ENCODE peak calls at places on chromosomes 2 and 18, in six cellular contexts. One of them, this sample, is unnamed.

GRCh38 chr2:167293172-167293781 is 405.0 kb downstream of the XIRP2 start:
- DNase-seq in NCI-H2029: no peak
- DNase-seq in mucosa of gallbladder: no peak
- DNase-seq in OCI-LY7: no peak
- DNase-seq in LoVo: no peak
- DNase-seq in SHP77: no peak
- DNase-seq in this sample: no peak

GRCh38 chr2:48227617-48228344 is 302.2 kb upstream of the STON1 start:
- DNase-seq in NCI-H2029: no peak
- DNase-seq in mucosa of gallbladder: no peak
- DNase-seq in OCI-LY7: no peak
- DNase-seq in LoVo: no peak
- DNase-seq in SHP77: no peak
- DNase-seq in this sample: no peak

GRCh38 chr2:171479154-171479814 is 43.0 kb upstream of the CYBRD1 start:
- DNase-seq in NCI-H2029: no peak
- DNase-seq in mucosa of gallbladder: no peak
- DNase-seq in OCI-LY7: no peak
- DNase-seq in LoVo: no peak
- DNase-seq in SHP77: no peak
- DNase-seq in this sample: no peak

GRCh38 chr2:176885661-176886060 is 326.9 kb upstream of the HNRNPA3 start:
- DNase-seq in NCI-H2029: no peak
- DNase-seq in mucosa of gallbladder: no peak
- DNase-seq in OCI-LY7: no peak
- DNase-seq in LoVo: no peak
- DNase-seq in SHP77: no peak
- DNase-seq in this sample: no peak

GRCh38 chr2:43429366-43429765 is 166.5 kb downstream of the THADA start:
- DNase-seq in NCI-H2029: no peak
- DNase-seq in mucosa of gallbladder: no peak
- DNase-seq in OCI-LY7: no peak
- DNase-seq in LoVo: no peak
- DNase-seq in SHP77: no peak
- DNase-seq in this sample: no peak

GRCh38 chr18:79387214-79387613 is 8.5 kb upstream of the NFATC1 start:
- DNase-seq in NCI-H2029: no peak
- DNase-seq in mucosa of gallbladder: no peak
- DNase-seq in OCI-LY7: no peak
- DNase-seq in LoVo: no peak
- DNase-seq in SHP77: no peak
- DNase-seq in this sample: no peak

GRCh38 chr2:241068942-241069810 is 32.9 kb downstream of the MTERF4 start:
- DNase-seq in NCI-H2029: no peak
- DNase-seq in mucosa of gallbladder: no peak
- DNase-seq in OCI-LY7: no peak
- DNase-seq in LoVo: no peak
- DNase-seq in SHP77: no peak
- DNase-seq in this sample: no peak

GRCh38 chr2:128654404-128654803 is 335.7 kb upstream of the HS6ST1 start:
- DNase-seq in NCI-H2029: no peak
- DNase-seq in mucosa of gallbladder: peak; percentile 12
- DNase-seq in OCI-LY7: peak; percentile 53
- DNase-seq in LoVo: no peak
- DNase-seq in SHP77: no peak
- DNase-seq in this sample: no peak

GRCh38 chr2:38709515-38710194 is 41.5 kb downstream of the SRSF7 start:
- DNase-seq in NCI-H2029: no peak
- DNase-seq in mucosa of gallbladder: no peak
- DNase-seq in OCI-LY7: peak; percentile 48
- DNase-seq in LoVo: no peak
- DNase-seq in SHP77: no peak
- DNase-seq in this sample: no peak

GRCh38 chr2:162688403-162688802 is 150.2 kb downstream of the KCNH7 start:
- DNase-seq in NCI-H2029: no peak
- DNase-seq in mucosa of gallbladder: no peak
- DNase-seq in OCI-LY7: no peak
- DNase-seq in LoVo: no peak
- DNase-seq in SHP77: no peak
- DNase-seq in this sample: no peak

GRCh38 chr2:106053116-106053515 is 141.0 kb downstream of the UXS1 start:
- DNase-seq in NCI-H2029: no peak
- DNase-seq in mucosa of gallbladder: no peak
- DNase-seq in OCI-LY7: no peak
- DNase-seq in LoVo: peak; percentile 53
- DNase-seq in SHP77: no peak
- DNase-seq in this sample: no peak

GRCh38 chr18:33052886-33053285 is 280.1 kb upstream of the KLHL14 start:
- DNase-seq in NCI-H2029: no peak
- DNase-seq in mucosa of gallbladder: no peak
- DNase-seq in OCI-LY7: no peak
- DNase-seq in LoVo: no peak
- DNase-seq in SHP77: no peak
- DNase-seq in this sample: no peak

GRCh38 chr18:74608681-74609080 is 11.0 kb downstream of the ZNF407 start:
- DNase-seq in NCI-H2029: no peak
- DNase-seq in mucosa of gallbladder: no peak
- DNase-seq in OCI-LY7: no peak
- DNase-seq in LoVo: no peak
- DNase-seq in SHP77: no peak
- DNase-seq in this sample: no peak

GRCh38 chr2:212540356-212540755 is 1.8 kb upstream of the ERBB4 start:
- DNase-seq in NCI-H2029: no peak
- DNase-seq in mucosa of gallbladder: no peak
- DNase-seq in OCI-LY7: no peak
- DNase-seq in LoVo: no peak
- DNase-seq in SHP77: no peak
- DNase-seq in this sample: no peak

GRCh38 chr2:71614976-71615768 is 161.8 kb downstream of the DYSF start:
- DNase-seq in NCI-H2029: no peak
- DNase-seq in mucosa of gallbladder: peak; percentile 77
- DNase-seq in OCI-LY7: no peak
- DNase-seq in LoVo: no peak
- DNase-seq in SHP77: no peak
- DNase-seq in this sample: no peak

GRCh38 chr2:3127710-3128109 is 249.9 kb downstream of the EIPR1 start:
- DNase-seq in NCI-H2029: no peak
- DNase-seq in mucosa of gallbladder: no peak
- DNase-seq in OCI-LY7: peak; percentile 48
- DNase-seq in LoVo: no peak
- DNase-seq in SHP77: peak; percentile 75
- DNase-seq in this sample: no peak

GRCh38 chr2:162524192-162524591 is 180.3 kb downstream of the GCA start:
- DNase-seq in NCI-H2029: peak; percentile 4
- DNase-seq in mucosa of gallbladder: no peak
- DNase-seq in OCI-LY7: no peak
- DNase-seq in LoVo: no peak
- DNase-seq in SHP77: peak; percentile 53
- DNase-seq in this sample: no peak

GRCh38 chr2:235666240-235666781 is 172.5 kb downstream of the AGAP1 start:
- DNase-seq in NCI-H2029: peak; percentile 49
- DNase-seq in mucosa of gallbladder: peak; percentile 58
- DNase-seq in OCI-LY7: no peak
- DNase-seq in LoVo: peak; percentile 50
- DNase-seq in SHP77: peak; percentile 59
- DNase-seq in this sample: no peak

GRCh38 chr2:216695401-216695821 is at the start of gene IGFBP5:
- DNase-seq in NCI-H2029: peak; percentile 83
- DNase-seq in mucosa of gallbladder: peak; percentile 79
- DNase-seq in OCI-LY7: no peak
- DNase-seq in LoVo: peak; percentile 12
- DNase-seq in SHP77: peak; percentile 90
- DNase-seq in this sample: peak; percentile 89

GRCh38 chr18:28793911-28794310 is 617.0 kb upstream of the CDH2 start:
- DNase-seq in NCI-H2029: no peak
- DNase-seq in mucosa of gallbladder: no peak
- DNase-seq in OCI-LY7: no peak
- DNase-seq in LoVo: no peak
- DNase-seq in SHP77: no peak
- DNase-seq in this sample: no peak

GRCh38 chr2:235021752-235022151 is 69.9 kb downstream of the SH3BP4 start:
- DNase-seq in NCI-H2029: no peak
- DNase-seq in mucosa of gallbladder: no peak
- DNase-seq in OCI-LY7: no peak
- DNase-seq in LoVo: peak; percentile 20
- DNase-seq in SHP77: no peak
- DNase-seq in this sample: no peak

GRCh38 chr2:96951125-96951654 is 35.2 kb downstream of the FAM178B start:
- DNase-seq in NCI-H2029: peak; percentile 69
- DNase-seq in mucosa of gallbladder: peak; percentile 69
- DNase-seq in OCI-LY7: peak; percentile 75
- DNase-seq in LoVo: peak; percentile 56
- DNase-seq in SHP77: peak; percentile 73
- DNase-seq in this sample: peak; percentile 30

GRCh38 chr2:184463866-184464248 is 134.5 kb upstream of the ZNF804A start:
- DNase-seq in NCI-H2029: no peak
- DNase-seq in mucosa of gallbladder: no peak
- DNase-seq in OCI-LY7: no peak
- DNase-seq in LoVo: no peak
- DNase-seq in SHP77: no peak
- DNase-seq in this sample: no peak

GRCh38 chr2:20452551-20452950 is 5.7 kb downstream of the RHOB start:
- DNase-seq in NCI-H2029: no peak
- DNase-seq in mucosa of gallbladder: no peak
- DNase-seq in OCI-LY7: no peak
- DNase-seq in LoVo: no peak
- DNase-seq in SHP77: no peak
- DNase-seq in this sample: no peak

GRCh38 chr2:13515254-13515653 is 798.5 kb downstream of the TRIB2 start:
- DNase-seq in NCI-H2029: no peak
- DNase-seq in mucosa of gallbladder: no peak
- DNase-seq in OCI-LY7: no peak
- DNase-seq in LoVo: no peak
- DNase-seq in SHP77: no peak
- DNase-seq in this sample: no peak

GRCh38 chr2:104812281-104812680 is 41.6 kb upstream of the POU3F3 start:
- DNase-seq in NCI-H2029: no peak
- DNase-seq in mucosa of gallbladder: no peak
- DNase-seq in OCI-LY7: no peak
- DNase-seq in LoVo: no peak
- DNase-seq in SHP77: no peak
- DNase-seq in this sample: no peak

GRCh38 chr2:31335921-31336570 is 78.5 kb downstream of the XDH start:
- DNase-seq in NCI-H2029: no peak
- DNase-seq in mucosa of gallbladder: no peak
- DNase-seq in OCI-LY7: no peak
- DNase-seq in LoVo: no peak
- DNase-seq in SHP77: no peak
- DNase-seq in this sample: no peak

GRCh38 chr2:69589973-69590652 is 53.4 kb downstream of the AAK1 start:
- DNase-seq in NCI-H2029: no peak
- DNase-seq in mucosa of gallbladder: no peak
- DNase-seq in OCI-LY7: no peak
- DNase-seq in LoVo: no peak
- DNase-seq in SHP77: no peak
- DNase-seq in this sample: no peak

GRCh38 chr2:44949329-44950151 is 8.0 kb downstream of the SIX3 start:
- DNase-seq in NCI-H2029: no peak
- DNase-seq in mucosa of gallbladder: no peak
- DNase-seq in OCI-LY7: no peak
- DNase-seq in LoVo: no peak
- DNase-seq in SHP77: no peak
- DNase-seq in this sample: peak; percentile 61

GRCh38 chr2:34030273-34030672 is 431.2 kb upstream of the FAM98A start:
- DNase-seq in NCI-H2029: no peak
- DNase-seq in mucosa of gallbladder: no peak
- DNase-seq in OCI-LY7: no peak
- DNase-seq in LoVo: no peak
- DNase-seq in SHP77: no peak
- DNase-seq in this sample: no peak

GRCh38 chr2:240394549-240394948 is 40.9 kb upstream of the GPC1 start:
- DNase-seq in NCI-H2029: no peak
- DNase-seq in mucosa of gallbladder: no peak
- DNase-seq in OCI-LY7: no peak
- DNase-seq in LoVo: no peak
- DNase-seq in SHP77: no peak
- DNase-seq in this sample: no peak

GRCh38 chr2:112795720-112796119 is 11.4 kb upstream of the IL1A start:
- DNase-seq in NCI-H2029: no peak
- DNase-seq in mucosa of gallbladder: peak; percentile 32
- DNase-seq in OCI-LY7: peak; percentile 8
- DNase-seq in LoVo: no peak
- DNase-seq in SHP77: no peak
- DNase-seq in this sample: no peak

GRCh38 chr2:191692502-191693115 is 14.7 kb downstream of the NABP1 start:
- DNase-seq in NCI-H2029: no peak
- DNase-seq in mucosa of gallbladder: no peak
- DNase-seq in OCI-LY7: no peak
- DNase-seq in LoVo: no peak
- DNase-seq in SHP77: no peak
- DNase-seq in this sample: no peak

GRCh38 chr2:168059758-168060157 is 187.6 kb downstream of the STK39 start:
- DNase-seq in NCI-H2029: no peak
- DNase-seq in mucosa of gallbladder: no peak
- DNase-seq in OCI-LY7: no peak
- DNase-seq in LoVo: no peak
- DNase-seq in SHP77: no peak
- DNase-seq in this sample: no peak